ENCODE peak calls at places on chromosomes 16 and 17, in five cellular contexts. One of them, this sample, is unnamed.

GRCh38 chr16:66490774-66491715 is 58.9 kb downstream of the TK2 start:
- DNase-seq in left ventricle myocardium inferior: no peak
- DNase-seq in Panc1: no peak
- DNase-seq in AG04449: no peak
- DNase-seq in body of pancreas: no peak
- DNase-seq in this sample: no peak

GRCh38 chr16:84042879-84043485 is 387 bp upstream of the SLC38A8 start:
- DNase-seq in left ventricle myocardium inferior: no peak
- DNase-seq in Panc1: no peak
- DNase-seq in AG04449: no peak
- DNase-seq in body of pancreas: no peak
- DNase-seq in this sample: no peak

GRCh38 chr16:66832661-66833305 is 2.0 kb upstream of the NAE1 start:
- DNase-seq in left ventricle myocardium inferior: no peak
- DNase-seq in Panc1: no peak
- DNase-seq in AG04449: no peak
- DNase-seq in body of pancreas: no peak
- DNase-seq in this sample: no peak

GRCh38 chr16:4839942-4840341 is 7.1 kb downstream of the GLYR1 start:
- DNase-seq in left ventricle myocardium inferior: no peak
- DNase-seq in Panc1: no peak
- DNase-seq in AG04449: no peak
- DNase-seq in body of pancreas: no peak
- DNase-seq in this sample: no peak

GRCh38 chr17:39144414-39144813 is 7.0 kb downstream of the PLXDC1 start:
- DNase-seq in left ventricle myocardium inferior: peak
- DNase-seq in Panc1: no peak
- DNase-seq in AG04449: no peak
- DNase-seq in body of pancreas: peak
- DNase-seq in this sample: peak

GRCh38 chr17:32222621-32223020 is 43.0 kb upstream of the RHBDL3 start:
- DNase-seq in left ventricle myocardium inferior: no peak
- DNase-seq in Panc1: no peak
- DNase-seq in AG04449: no peak
- DNase-seq in body of pancreas: no peak
- DNase-seq in this sample: no peak

GRCh38 chr17:81727324-81728031 is 15.4 kb downstream of the SLC25A10 start:
- DNase-seq in left ventricle myocardium inferior: no peak
- DNase-seq in Panc1: no peak
- DNase-seq in AG04449: no peak
- DNase-seq in body of pancreas: peak
- DNase-seq in this sample: no peak

GRCh38 chr16:50944431-50944830 is 202.5 kb downstream of the CYLD start:
- DNase-seq in left ventricle myocardium inferior: no peak
- DNase-seq in Panc1: no peak
- DNase-seq in AG04449: no peak
- DNase-seq in body of pancreas: no peak
- DNase-seq in this sample: no peak

GRCh38 chr16:19184823-19185509 is 16.9 kb downstream of the SYT17 start:
- DNase-seq in left ventricle myocardium inferior: no peak
- DNase-seq in Panc1: no peak
- DNase-seq in AG04449: no peak
- DNase-seq in body of pancreas: no peak
- DNase-seq in this sample: no peak

GRCh38 chr16:86430814-86431213 is 79.5 kb upstream of the FOXF1 start:
- DNase-seq in left ventricle myocardium inferior: no peak
- DNase-seq in Panc1: no peak
- DNase-seq in AG04449: no peak
- DNase-seq in body of pancreas: no peak
- DNase-seq in this sample: no peak

GRCh38 chr17:76014925-76015261 is 12.2 kb downstream of the EVPL start:
- DNase-seq in left ventricle myocardium inferior: no peak
- DNase-seq in Panc1: no peak
- DNase-seq in AG04449: no peak
- DNase-seq in body of pancreas: peak
- DNase-seq in this sample: no peak

GRCh38 chr17:76969598-76970172 is 101.5 kb downstream of the MGAT5B start:
- DNase-seq in left ventricle myocardium inferior: no peak
- DNase-seq in Panc1: no peak
- DNase-seq in AG04449: no peak
- DNase-seq in body of pancreas: peak
- DNase-seq in this sample: no peak

GRCh38 chr17:6286239-6286638 is 148.7 kb downstream of the AIPL1 start:
- DNase-seq in left ventricle myocardium inferior: no peak
- DNase-seq in Panc1: no peak
- DNase-seq in AG04449: no peak
- DNase-seq in body of pancreas: no peak
- DNase-seq in this sample: no peak

GRCh38 chr17:69602969-69603368 is 188.5 kb downstream of the MAP2K6 start:
- DNase-seq in left ventricle myocardium inferior: no peak
- DNase-seq in Panc1: no peak
- DNase-seq in AG04449: no peak
- DNase-seq in body of pancreas: no peak
- DNase-seq in this sample: no peak

GRCh38 chr16:77723108-77723514 is 797 bp downstream of the NUDT7 start:
- DNase-seq in left ventricle myocardium inferior: peak
- DNase-seq in Panc1: no peak
- DNase-seq in AG04449: no peak
- DNase-seq in body of pancreas: peak
- DNase-seq in this sample: peak

GRCh38 chr16:24516900-24517669 is 22.3 kb upstream of the RBBP6 start:
- DNase-seq in left ventricle myocardium inferior: peak
- DNase-seq in Panc1: peak
- DNase-seq in AG04449: peak
- DNase-seq in body of pancreas: peak
- DNase-seq in this sample: peak

GRCh38 chr17:68314916-68315535 is 23.7 kb downstream of the ARSG start:
- DNase-seq in left ventricle myocardium inferior: no peak
- DNase-seq in Panc1: no peak
- DNase-seq in AG04449: no peak
- DNase-seq in body of pancreas: peak
- DNase-seq in this sample: no peak

GRCh38 chr16:89193576-89194293 is 6.6 kb downstream of the SLC22A31 start:
- DNase-seq in left ventricle myocardium inferior: no peak
- DNase-seq in Panc1: no peak
- DNase-seq in AG04449: no peak
- DNase-seq in body of pancreas: no peak
- DNase-seq in this sample: no peak

GRCh38 chr17:70137451-70138230 is 31.7 kb upstream of the KCNJ2 start:
- DNase-seq in left ventricle myocardium inferior: no peak
- DNase-seq in Panc1: no peak
- DNase-seq in AG04449: peak
- DNase-seq in body of pancreas: peak
- DNase-seq in this sample: peak

GRCh38 chr17:40086150-40087044 is 14.0 kb downstream of the NR1D1 start:
- DNase-seq in left ventricle myocardium inferior: no peak
- DNase-seq in Panc1: no peak
- DNase-seq in AG04449: no peak
- DNase-seq in body of pancreas: peak
- DNase-seq in this sample: no peak

GRCh38 chr16:20114356-20114755 is 40.7 kb upstream of the GPR139 start:
- DNase-seq in left ventricle myocardium inferior: no peak
- DNase-seq in Panc1: peak
- DNase-seq in AG04449: no peak
- DNase-seq in body of pancreas: peak
- DNase-seq in this sample: no peak

GRCh38 chr17:58269557-58270291 is 11.0 kb downstream of the MPO start:
- DNase-seq in left ventricle myocardium inferior: no peak
- DNase-seq in Panc1: no peak
- DNase-seq in AG04449: no peak
- DNase-seq in body of pancreas: no peak
- DNase-seq in this sample: no peak

GRCh38 chr16:50731130-50731988 is 10.5 kb upstream of the CYLD start:
- DNase-seq in left ventricle myocardium inferior: no peak
- DNase-seq in Panc1: no peak
- DNase-seq in AG04449: no peak
- DNase-seq in body of pancreas: no peak
- DNase-seq in this sample: no peak

GRCh38 chr17:31413871-31414589 is 22.6 kb downstream of the RAB11FIP4 start:
- DNase-seq in left ventricle myocardium inferior: no peak
- DNase-seq in Panc1: no peak
- DNase-seq in AG04449: peak
- DNase-seq in body of pancreas: no peak
- DNase-seq in this sample: peak

GRCh38 chr17:73250851-73251640 is 10.6 kb downstream of the CPSF4L start:
- DNase-seq in left ventricle myocardium inferior: no peak
- DNase-seq in Panc1: no peak
- DNase-seq in AG04449: no peak
- DNase-seq in body of pancreas: no peak
- DNase-seq in this sample: no peak

GRCh38 chr17:69763503-69763902 is 311.5 kb upstream of the KCNJ16 start:
- DNase-seq in left ventricle myocardium inferior: no peak
- DNase-seq in Panc1: no peak
- DNase-seq in AG04449: no peak
- DNase-seq in body of pancreas: no peak
- DNase-seq in this sample: no peak

GRCh38 chr16:1983544-1984346 is at the start of gene GFER:
- DNase-seq in left ventricle myocardium inferior: peak
- DNase-seq in Panc1: no peak
- DNase-seq in AG04449: peak
- DNase-seq in body of pancreas: peak
- DNase-seq in this sample: peak

GRCh38 chr17:28472871-28473497 is 460 bp upstream of the SLC13A2 start:
- DNase-seq in left ventricle myocardium inferior: no peak
- DNase-seq in Panc1: no peak
- DNase-seq in AG04449: no peak
- DNase-seq in body of pancreas: no peak
- DNase-seq in this sample: no peak

GRCh38 chr17:62163847-62164246 is 98.8 kb upstream of the MED13 start:
- DNase-seq in left ventricle myocardium inferior: no peak
- DNase-seq in Panc1: no peak
- DNase-seq in AG04449: no peak
- DNase-seq in body of pancreas: peak
- DNase-seq in this sample: no peak

GRCh38 chr16:73172621-73173312 is 124.8 kb upstream of the ZFHX3 start:
- DNase-seq in left ventricle myocardium inferior: peak
- DNase-seq in Panc1: no peak
- DNase-seq in AG04449: peak
- DNase-seq in body of pancreas: peak
- DNase-seq in this sample: peak

GRCh38 chr17:28113269-28113668 is 70.8 kb downstream of the NLK start:
- DNase-seq in left ventricle myocardium inferior: no peak
- DNase-seq in Panc1: no peak
- DNase-seq in AG04449: no peak
- DNase-seq in body of pancreas: no peak
- DNase-seq in this sample: no peak

GRCh38 chr16:57427307-57427706 is 19.9 kb downstream of the CIAPIN1 start:
- DNase-seq in left ventricle myocardium inferior: no peak
- DNase-seq in Panc1: no peak
- DNase-seq in AG04449: no peak
- DNase-seq in body of pancreas: no peak
- DNase-seq in this sample: no peak
- TF ChIP-seq CTCF in left ventricle myocardium inferior: no peak
- TF ChIP-seq CTCF in Panc1: no peak
- TF ChIP-seq CTCF in AG04449: no peak
- TF ChIP-seq CTCF in body of pancreas: no peak
- TF ChIP-seq CTCF in this sample: no peak

GRCh38 chr16:68247400-68247799 is 2.2 kb downstream of the PLA2G15 start:
- DNase-seq in left ventricle myocardium inferior: no peak
- DNase-seq in Panc1: no peak
- DNase-seq in AG04449: no peak
- DNase-seq in body of pancreas: peak
- DNase-seq in this sample: no peak
- H3K4me3 ChIP-seq in left ventricle myocardium inferior: peak
- H3K4me3 ChIP-seq in Panc1: no peak
- H3K4me3 ChIP-seq in AG04449: no peak
- H3K4me3 ChIP-seq in body of pancreas: no peak
- H3K4me3 ChIP-seq in this sample: no peak

DNA sequence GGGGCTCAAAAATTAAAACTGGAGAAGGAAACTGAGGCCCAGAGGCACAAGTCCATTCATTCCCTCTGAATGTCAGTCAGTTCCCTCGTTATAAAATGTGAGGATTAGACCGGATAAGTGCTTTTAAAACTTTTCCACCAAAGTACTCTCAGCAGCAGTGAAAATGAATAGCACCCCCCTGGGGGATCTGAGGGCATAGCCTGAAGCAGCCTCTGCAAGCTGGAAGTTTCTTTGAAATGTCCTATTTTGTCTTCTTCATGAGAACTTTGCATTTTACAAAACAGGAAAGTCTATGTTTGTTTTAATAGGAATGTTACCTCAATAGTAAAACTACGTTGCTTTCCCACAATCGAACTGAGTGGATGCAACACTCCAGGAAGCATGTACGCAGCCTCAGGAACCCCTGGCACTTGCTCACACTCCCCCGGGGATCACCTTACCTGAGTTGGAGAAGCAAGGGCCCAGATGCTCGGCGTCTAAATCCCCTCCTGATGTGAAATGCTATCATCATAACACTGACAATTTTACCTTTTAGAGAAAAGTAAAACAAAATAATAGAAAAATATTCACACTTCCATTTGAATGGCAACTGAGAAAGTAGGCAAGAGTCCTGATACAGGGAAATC is 272.9 kb downstream of the CEP112 start:
- DNase-seq in left ventricle myocardium inferior: no peak
- DNase-seq in Panc1: no peak
- DNase-seq in AG04449: no peak
- DNase-seq in body of pancreas: no peak
- DNase-seq in this sample: no peak
- TF ChIP-seq CTCF in left ventricle myocardium inferior: peak
- TF ChIP-seq CTCF in Panc1: no peak
- TF ChIP-seq CTCF in AG04449: no peak
- TF ChIP-seq CTCF in body of pancreas: no peak
- TF ChIP-seq CTCF in this sample: peak

DNA sequence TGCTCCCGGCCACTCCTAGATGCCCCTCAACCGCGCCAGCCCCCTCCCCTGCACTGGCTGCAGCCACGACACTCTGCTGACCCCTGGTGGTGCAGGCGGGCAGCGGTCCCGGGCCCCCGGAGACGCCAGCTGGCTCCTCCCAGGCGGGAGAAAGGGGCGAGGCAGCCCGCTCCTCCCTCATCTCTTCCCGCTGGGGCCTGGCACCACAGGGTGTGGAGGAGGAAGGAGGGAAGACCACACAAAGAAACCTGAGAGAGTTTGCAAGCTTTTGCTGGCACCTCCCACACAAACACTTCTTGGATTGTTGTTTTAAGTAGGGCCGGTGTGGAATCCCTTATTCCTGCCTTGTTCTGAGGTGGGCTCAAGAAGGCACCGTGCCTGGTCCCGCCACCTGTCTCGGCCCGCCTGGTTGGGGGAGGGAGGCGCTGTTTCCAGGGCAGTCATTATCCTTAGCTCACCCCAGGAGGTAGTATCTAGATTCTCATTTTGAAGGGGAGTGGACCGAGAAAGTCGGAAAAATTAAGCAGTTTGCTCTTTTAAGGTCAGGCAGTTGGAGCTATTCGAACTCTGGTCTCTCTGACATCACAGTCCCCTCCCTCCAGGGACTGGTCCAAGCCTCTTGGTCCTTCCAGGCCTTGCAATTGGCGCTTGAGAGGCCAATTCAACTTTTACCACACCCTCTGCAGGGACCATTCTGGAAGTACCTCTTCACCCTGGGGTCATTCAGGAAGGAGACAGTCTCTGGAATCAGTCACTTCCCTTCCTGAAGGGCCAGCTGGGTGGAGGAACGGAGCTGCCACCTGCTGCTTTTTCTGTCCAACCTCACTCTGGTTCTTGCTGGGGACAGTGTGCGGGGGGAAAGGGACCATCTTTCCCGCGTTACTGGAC is 951 bp upstream of the ANKRD13B start:
- DNase-seq in left ventricle myocardium inferior: peak
- DNase-seq in Panc1: no peak
- DNase-seq in AG04449: no peak
- DNase-seq in body of pancreas: peak
- DNase-seq in this sample: no peak
- H3K4me3 ChIP-seq in left ventricle myocardium inferior: peak
- H3K4me3 ChIP-seq in Panc1: peak
- H3K4me3 ChIP-seq in AG04449: peak
- H3K4me3 ChIP-seq in body of pancreas: no peak
- H3K4me3 ChIP-seq in this sample: peak

This sample was measured in AG04450.